ENCODE peak calls at places on chromosomes 3 and 15, in ten cellular contexts. X is cardiac muscle cell, U is NB4, W is fibroblast of the aortic adventitia, Q is nephron progenitor cell, Y is choroid plexus epithelial cell, J is astrocyte of the spinal cord, M is vagina, L is mammary epithelial cell, T is AG09309. B is an unnamed sample.

GRCh38 chr15:51494411-51495314 is 127.9 kb downstream of the DMXL2 start:
- DNase-seq in X (peak), U (no peak), W (peak), Q (no peak), Y (peak), J (peak), M (no peak), L (peak), T (no peak), B (peak)

GRCh38 chr3:99468918-99469317 is 169.5 kb upstream of the COL8A1 start:
- DNase-seq in X (no peak), U (no peak), W (no peak), Q (no peak), Y (no peak), J (no peak), M (no peak), L (peak), T (no peak), B (no peak)

GRCh38 chr15:75884041-75884440 is 19.6 kb upstream of the FBXO22 start:
- DNase-seq in X (peak), U (no peak), W (peak), Q (no peak), Y (peak), J (peak), M (no peak), L (peak), T (no peak), B (peak)

GRCh38 chr3:82643948-82644347 is 882.5 kb upstream of the GBE1 start:
- DNase-seq in X (no peak), U (peak), W (no peak), Q (no peak), Y (peak), J (no peak), M (no peak), L (peak), T (no peak), B (no peak)

GRCh38 chr15:70246623-70247200 is 149.0 kb upstream of the TLE3 start:
- DNase-seq in X (no peak), U (peak), W (no peak), Q (no peak), Y (no peak), J (no peak), M (no peak), L (no peak), T (no peak), B (no peak)

GRCh38 chr3:186257866-186258265 is 104.2 kb downstream of the DGKG start:
- DNase-seq in X (peak), U (peak), W (no peak), Q (no peak), Y (peak), J (peak), M (no peak), L (no peak), T (no peak), B (peak)

GRCh38 chr3:70550723-70551319 is 238.4 kb upstream of the MDFIC2 start:
- DNase-seq in X (peak), U (peak), W (peak), Q (peak), Y (peak), J (peak), M (no peak), L (peak), T (no peak), B (peak)

GRCh38 chr3:72892870-72893269 is 5.0 kb downstream of the GXYLT2 start:
- DNase-seq in X (peak), U (peak), W (peak), Q (no peak), Y (peak), J (peak), M (no peak), L (no peak), T (no peak), B (peak)

GRCh38 chr3:70608434-70608833 is 296.0 kb upstream of the MDFIC2 start:
- DNase-seq in X (no peak), U (no peak), W (no peak), Q (no peak), Y (no peak), J (no peak), M (no peak), L (no peak), T (no peak), B (no peak)

GRCh38 chr15:31031471-31032064 is 40.1 kb upstream of the MTMR10 start:
- DNase-seq in X (peak), U (no peak), W (peak), Q (no peak), Y (peak), J (peak), M (no peak), L (peak), T (no peak), B (peak)

GRCh38 chr3:132563409-132564074 is 33.5 kb upstream of the ACKR4 start:
- DNase-seq in X (no peak), U (no peak), W (peak), Q (no peak), Y (no peak), J (no peak), M (no peak), L (no peak), T (no peak), B (no peak)

GRCh38 chr3:98038241-98038640 is 3.1 kb upstream of the GABRR3 start:
- DNase-seq in X (peak), U (no peak), W (peak), Q (no peak), Y (peak), J (no peak), M (no peak), L (no peak), T (no peak), B (peak)

GRCh38 chr3:177713921-177714900 is 516.9 kb upstream of the TBL1XR1 start:
- DNase-seq in X (no peak), U (no peak), W (peak), Q (no peak), Y (no peak), J (no peak), M (no peak), L (no peak), T (no peak), B (no peak)

GRCh38 chr3:193744048-193744821 is 151.2 kb downstream of the OPA1 start:
- DNase-seq in X (peak), U (no peak), W (no peak), Q (no peak), Y (peak), J (no peak), M (no peak), L (no peak), T (no peak), B (no peak)

GRCh38 chr3:99866167-99866810 is 48.6 kb downstream of the CMSS1 start:
- DNase-seq in X (peak), U (peak), W (peak), Q (no peak), Y (peak), J (peak), M (no peak), L (peak), T (peak), B (peak)

GRCh38 chr3:160449660-160450598 is at the start of gene TRIM59:
- DNase-seq in X (peak), U (no peak), W (peak), Q (peak), Y (peak), J (peak), M (no peak), L (peak), T (peak), B (peak)
- TF ChIP-seq CTCF in X (peak), U (no peak), W (no peak), Q (no peak), Y (peak), J (peak), M (no peak), L (no peak), T (peak), B (no peak)

DNA sequence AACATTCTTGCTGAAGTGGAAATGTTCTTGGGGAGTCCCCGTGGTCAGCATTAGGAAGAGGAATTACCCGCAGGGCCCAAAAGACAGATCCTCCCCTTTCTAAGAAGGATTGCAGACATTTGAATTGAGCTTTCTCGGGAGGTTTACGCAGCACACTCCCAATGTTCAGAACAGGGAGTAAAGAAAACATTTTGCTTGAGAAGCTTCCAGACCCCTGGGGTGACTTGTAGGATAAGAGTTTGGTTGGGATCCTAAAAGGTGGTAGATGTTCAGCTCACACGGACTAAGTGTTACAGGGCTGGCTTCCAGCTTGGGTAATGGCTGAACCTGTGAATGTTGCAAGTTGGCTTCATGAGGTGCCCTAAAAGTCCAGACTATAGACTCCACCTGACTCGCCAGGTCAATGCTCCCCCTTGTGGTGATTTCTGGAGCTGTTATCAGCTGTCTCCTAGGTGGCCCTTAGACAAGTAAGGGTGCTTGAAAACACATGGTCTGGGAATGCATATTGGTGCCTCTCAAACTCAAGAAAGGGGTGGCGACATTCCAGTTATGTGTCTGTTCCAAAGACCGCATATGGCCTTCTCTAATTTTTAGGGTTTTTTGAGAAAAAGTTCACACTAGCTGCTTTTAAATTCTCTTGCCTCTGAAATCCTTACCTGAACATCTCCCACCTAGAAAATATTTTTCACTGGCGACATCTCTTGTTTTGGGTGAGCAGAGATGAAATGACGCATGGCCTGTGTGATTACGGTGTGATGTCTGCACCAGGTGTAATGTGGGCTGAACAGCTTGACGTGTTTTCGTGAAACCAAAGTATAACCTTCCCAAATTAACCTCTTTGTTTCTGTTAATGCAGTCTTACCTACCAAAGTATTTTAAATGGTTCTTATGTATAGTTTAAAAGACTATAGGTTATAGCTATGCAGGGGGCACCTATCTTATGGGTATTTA is 175.8 kb upstream of the KBTBD8 start:
- DNase-seq in X (peak), U (peak), W (peak), Q (peak), Y (peak), J (peak), M (no peak), L (peak), T (no peak), B (peak)
- TF ChIP-seq CTCF in X (peak), U (peak), W (peak), Q (peak), Y (peak), J (peak), M (peak), L (peak), T (peak), B (peak)

GRCh38 chr3:190384241-190384863 is 3.6 kb upstream of the CLDN16 start:
- DNase-seq in X (peak), U (peak), W (peak), Q (no peak), Y (peak), J (peak), M (no peak), L (peak), T (no peak), B (peak)
- TF ChIP-seq CTCF in X (peak), U (no peak), W (peak), Q (no peak), Y (peak), J (peak), M (no peak), L (peak), T (peak), B (peak)

GRCh38 chr15:82750831-82751181 is 41.1 kb upstream of the AP3B2 start:
- DNase-seq in X (peak), U (no peak), W (no peak), Q (no peak), Y (peak), J (peak), M (no peak), L (no peak), T (no peak), B (peak)

GRCh38 chr15:82748315-82748714 is 38.6 kb upstream of the AP3B2 start:
- DNase-seq in X (no peak), U (no peak), W (no peak), Q (no peak), Y (no peak), J (no peak), M (no peak), L (no peak), T (no peak), B (no peak)

GRCh38 chr15:82749951-82750830 is 40.5 kb upstream of the AP3B2 start:
- DNase-seq in X (peak), U (peak), W (peak), Q (peak), Y (peak), J (peak), M (peak), L (peak), T (peak), B (peak)
- TF ChIP-seq CTCF in X (no peak), U (no peak), W (no peak), Q (no peak), Y (no peak), J (peak), M (no peak), L (no peak), T (no peak), B (no peak)

GRCh38 chr3:127342735-127343134 is 54.9 kb upstream of the PRR20G start:
- DNase-seq in X (no peak), U (no peak), W (no peak), Q (no peak), Y (no peak), J (no peak), M (peak), L (no peak), T (no peak), B (no peak)
- TF ChIP-seq CTCF in X (no peak), U (no peak), W (no peak), Q (no peak), Y (no peak), J (no peak), M (no peak), L (no peak), T (no peak), B (no peak)

GRCh38 chr3:157499342-157499963 is 3.8 kb downstream of the VEPH1 start:
- DNase-seq in X (peak), U (no peak), W (no peak), Q (peak), Y (peak), J (peak), M (no peak), L (peak), T (no peak), B (no peak)
- TF ChIP-seq CTCF in X (no peak), U (no peak), W (peak), Q (peak), Y (no peak), J (no peak), M (no peak), L (no peak), T (no peak), B (no peak)

DNA sequence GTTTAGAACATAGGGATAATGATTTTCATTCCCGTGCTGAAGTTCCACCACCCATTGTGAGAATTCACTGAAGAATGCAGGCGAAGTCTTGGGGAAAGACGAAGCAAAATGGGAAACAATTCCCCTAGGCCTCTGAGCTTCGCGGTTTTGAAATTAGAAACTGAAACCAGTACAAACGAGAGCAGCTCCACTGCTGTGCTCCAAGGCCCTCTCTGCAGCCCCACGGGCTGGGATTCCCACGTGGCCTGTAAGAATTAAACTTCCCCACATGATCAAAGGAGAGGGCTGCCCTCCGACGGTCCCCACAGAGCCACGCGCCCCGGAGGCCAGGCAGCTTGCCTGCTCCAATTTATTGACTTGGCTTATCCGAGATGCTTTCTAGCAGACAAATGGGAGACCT is 143.9 kb downstream of the GREM1 start:
- DNase-seq in X (peak), U (peak), W (peak), Q (peak), Y (peak), J (peak), M (no peak), L (peak), T (peak), B (peak)
- TF ChIP-seq CTCF in X (no peak), U (no peak), W (no peak), Q (no peak), Y (no peak), J (no peak), M (no peak), L (no peak), T (no peak), B (no peak)

DNA sequence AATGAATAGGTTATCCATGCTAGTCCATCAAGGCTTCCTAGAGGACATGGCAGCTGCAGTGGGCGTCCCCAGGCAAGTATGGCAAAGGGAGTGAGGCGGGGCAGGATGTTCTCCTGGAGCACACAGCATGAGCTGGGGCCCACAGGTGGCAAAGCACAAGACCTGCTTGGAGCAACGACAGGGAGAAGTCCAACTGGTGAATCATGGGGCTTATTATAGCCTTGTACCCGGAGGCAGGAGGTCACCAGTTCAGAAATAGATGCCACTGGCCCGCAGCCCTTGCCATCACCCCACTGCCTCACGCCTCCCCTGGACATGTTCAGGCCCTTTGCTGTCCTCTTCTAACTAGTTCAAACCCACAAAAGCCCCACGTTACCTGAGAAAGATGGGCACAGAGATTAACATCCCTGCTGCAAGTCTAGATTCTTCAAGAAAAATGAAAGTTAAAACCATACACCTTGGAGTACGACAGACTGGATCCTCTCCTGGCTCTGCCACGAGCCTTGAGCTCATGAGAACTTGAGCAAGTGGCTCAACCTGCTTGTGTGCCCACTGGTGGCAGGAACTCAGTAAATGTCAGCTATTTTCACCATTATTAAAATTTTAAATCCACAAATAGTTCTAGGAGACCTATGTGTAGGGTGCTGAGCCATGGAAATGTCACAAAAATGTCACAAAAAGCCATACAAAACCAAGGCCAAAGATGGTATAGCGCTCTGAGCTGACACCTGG is 1.8 kb upstream of the SRGAP3 start:
- DNase-seq in X (no peak), U (no peak), W (no peak), Q (no peak), Y (peak), J (no peak), M (no peak), L (peak), T (no peak), B (no peak)
- TF ChIP-seq CTCF in X (no peak), U (no peak), W (no peak), Q (no peak), Y (no peak), J (no peak), M (no peak), L (peak), T (peak), B (peak)

DNA sequence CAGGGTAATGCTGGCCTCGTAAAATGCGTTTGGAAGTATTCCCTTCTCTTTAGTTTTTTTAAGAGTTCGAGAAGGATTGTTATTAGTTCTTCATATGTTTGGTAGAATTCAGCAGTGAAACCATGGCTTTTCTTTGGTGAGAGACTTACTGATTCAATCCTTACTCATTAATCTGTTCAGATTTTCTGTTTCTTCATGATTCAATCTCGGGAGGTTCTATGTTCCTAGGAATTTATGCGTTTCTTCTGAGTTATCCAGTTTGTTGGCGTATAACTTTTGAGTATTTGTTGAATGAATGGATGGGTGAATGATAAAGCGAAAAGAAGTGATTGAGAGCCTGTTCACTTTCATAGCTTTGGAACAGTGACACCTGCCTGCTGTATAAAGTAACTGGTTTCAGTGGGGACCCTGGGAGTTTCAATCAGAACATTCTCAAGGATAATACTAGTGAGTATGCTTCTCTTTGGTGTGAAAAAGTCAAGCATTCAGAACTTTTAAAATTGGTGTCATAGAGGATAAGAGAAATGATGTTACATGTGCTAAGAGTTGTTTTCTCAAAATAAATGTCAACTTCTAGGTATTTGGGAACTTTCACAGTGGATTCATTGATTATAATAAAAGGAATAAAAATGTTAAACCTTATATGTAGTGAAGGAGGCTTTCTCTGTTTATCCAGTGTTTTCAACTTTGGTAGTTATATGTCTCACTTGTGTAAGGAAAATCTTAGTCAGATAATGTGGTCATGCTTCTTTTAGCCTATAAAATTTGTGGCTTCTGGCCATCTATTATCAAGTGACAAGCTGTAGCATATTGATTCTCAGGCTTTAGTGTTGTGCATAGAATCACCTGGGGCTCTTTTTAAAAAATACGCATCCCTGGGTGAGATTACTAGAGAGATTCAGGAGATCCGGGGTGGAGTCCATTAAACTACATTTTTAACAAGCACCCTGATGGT is 11.7 kb downstream of the LRCH3 start:
- DNase-seq in X (no peak), U (no peak), W (no peak), Q (no peak), Y (peak), J (no peak), M (no peak), L (no peak), T (no peak), B (no peak)
- TF ChIP-seq CTCF in X (no peak), U (no peak), W (peak), Q (no peak), Y (peak), J (peak), M (no peak), L (no peak), T (peak), B (peak)